ENCODE peak calls at places on chromosomes 4 and X, in ten cellular contexts. G is RPMI7951; J is natural killer cell treated with Interleukin-12 subunit alpha and Interleukin-12 subunit beta and Interleukin-15 and Interleukin-18, amount 100 ng/mL, for 72 hours; I is ureter; S is stromal cell of bone marrow; K is stimulated activated CD4-positive, alpha-beta T cell treated with anti-CD3 and anti-CD28 coated beads, Interleukin-4, amount 100 ng/mL, for 24 hours; D is T-helper 9 cell; Y is A549; P is left colon; W is AML-193. B is an unnamed sample.

GRCh38 chrX:45760187-45760742 is 559.6 kb upstream of the DIPK2B start:
- DNase-seq in J (no peak), W (no peak), I (no peak), D (no peak), G (no peak), Y (no peak), P (no peak), K (no peak), S (no peak), B (no peak)

GRCh38 chrX:1246816-1247215 is 21.8 kb upstream of the CSF2RA start:
- DNase-seq in K (peak), P (peak), G (peak), D (peak), J (peak), Y (peak), I (peak), S (peak), W (peak), B (peak)

GRCh38 chrX:3044671-3045070 is 3.4 kb downstream of the ARSF start:
- DNase-seq in S (no peak), D (no peak), I (no peak), J (no peak), W (no peak), Y (no peak), K (no peak), P (no peak), G (peak), B (no peak)

GRCh38 chr4:17111959-17112659 is 213.7 kb upstream of the LDB2 start:
- DNase-seq in I (no peak), W (no peak), J (no peak), G (peak), D (no peak), P (no peak), S (no peak), K (no peak), Y (no peak), B (no peak)

GRCh38 chr4:165992263-165992662 is 119.2 kb downstream of the TLL1 start:
- DNase-seq in J (no peak), D (no peak), S (no peak), I (no peak), K (no peak), P (no peak), G (no peak), Y (no peak), W (no peak), B (no peak)

GRCh38 chr4:183658362-183659028 is 490 bp downstream of the RWDD4 start:
- DNase-seq in P (peak), S (no peak), W (no peak), Y (no peak), J (no peak), K (peak), G (peak), D (peak), I (no peak), B (peak)

GRCh38 chr4:110787109-110787508 is 164.2 kb upstream of the PITX2 start:
- DNase-seq in S (no peak), K (no peak), J (no peak), Y (no peak), G (no peak), P (no peak), W (no peak), D (no peak), I (no peak), B (no peak)

GRCh38 chrX:103175944-103176753 is 38.8 kb upstream of the BEX4 start:
- DNase-seq in I (peak), D (peak), G (peak), Y (peak), W (peak), S (no peak), P (peak), J (no peak), K (peak), B (peak)

GRCh38 chrX:13149702-13150101 is 105.3 kb upstream of the FAM9C start:
- DNase-seq in W (no peak), Y (no peak), I (no peak), J (no peak), S (no peak), D (no peak), G (no peak), K (no peak), P (no peak), B (no peak)

GRCh38 chr4:69984030-69984443 is 11.7 kb upstream of the STATH start:
- DNase-seq in S (no peak), G (no peak), J (no peak), P (no peak), W (no peak), I (no peak), K (no peak), D (no peak), Y (no peak), B (no peak)

GRCh38 chr4:73885570-73886230 is 16.5 kb downstream of the CXCL1 start:
- DNase-seq in K (no peak), W (no peak), G (no peak), I (no peak), S (no peak), J (no peak), D (no peak), P (no peak), Y (no peak), B (no peak)

GRCh38 chr4:101678180-101678579 is 112.3 kb upstream of the BANK1 start:
- DNase-seq in S (no peak), K (no peak), J (no peak), I (no peak), W (no peak), P (no peak), G (peak), D (no peak), Y (no peak), B (no peak)

GRCh38 chr4:105122334-105122733 is 24.3 kb upstream of the TET2 start:
- DNase-seq in Y (no peak), D (no peak), K (no peak), J (no peak), G (peak), I (no peak), P (no peak), S (no peak), W (no peak), B (no peak)

GRCh38 chrX:56231706-56232105 is 450 bp upstream of the KLF8 start:
- DNase-seq in D (no peak), G (no peak), K (no peak), I (no peak), S (no peak), P (no peak), W (no peak), Y (no peak), J (no peak), B (no peak)

GRCh38 chr4:139858436-139859225 is 193.0 kb downstream of the MGST2 start:
- DNase-seq in I (no peak), S (no peak), Y (no peak), D (no peak), P (no peak), J (no peak), K (peak), W (no peak), G (peak), B (no peak)

GRCh38 chr4:156999175-156999517 is 27.5 kb upstream of the PDGFC start:
- DNase-seq in J (no peak), I (peak), K (no peak), D (no peak), S (peak), P (no peak), G (peak), W (no peak), Y (peak), B (no peak)

GRCh38 chr4:147787204-147787603 is 55.3 kb downstream of the ARHGAP10 start:
- DNase-seq in G (peak), P (no peak), S (peak), I (no peak), J (no peak), Y (no peak), K (no peak), W (no peak), D (no peak), B (no peak)

GRCh38 chr4:99301376-99302164 is 10.8 kb upstream of the ADH1A start:
- DNase-seq in I (no peak), G (no peak), Y (no peak), S (no peak), K (no peak), W (no peak), P (no peak), J (no peak), D (no peak), B (no peak)

GRCh38 chrX:153631931-153632611 is 14.9 kb upstream of the DUSP9 start:
- DNase-seq in D (no peak), K (no peak), Y (no peak), I (no peak), P (no peak), J (no peak), W (no peak), S (no peak), G (no peak), B (no peak)

GRCh38 chrX:23844502-23845138 is 61.6 kb downstream of the SAT1 start:
- DNase-seq in W (peak), Y (no peak), I (no peak), K (no peak), P (peak), S (no peak), J (no peak), G (peak), D (no peak), B (no peak)

GRCh38 chr4:37780444-37781133 is 45.9 kb upstream of the PGM2 start:
- DNase-seq in I (no peak), D (peak), G (peak), S (no peak), P (peak), K (peak), J (no peak), Y (no peak), W (peak), B (peak)

GRCh38 chr4:53777244-53777984 is 186.1 kb upstream of the LNX1 start:
- DNase-seq in D (no peak), K (no peak), Y (peak), J (no peak), P (no peak), G (peak), W (no peak), I (no peak), S (peak), B (no peak)

GRCh38 chrX:1442016-1442665 is 10.6 kb downstream of the ASMTL start:
- DNase-seq in Y (no peak), W (no peak), G (no peak), I (peak), P (no peak), D (no peak), S (no peak), J (no peak), K (peak), B (no peak)

GRCh38 chr4:56786955-56787354 is 34.5 kb downstream of the SPINK2 start:
- DNase-seq in I (no peak), Y (no peak), W (no peak), P (peak), G (peak), J (no peak), S (peak), K (no peak), D (no peak), B (peak)

GRCh38 chrX:48720580-48721240 is 24.2 kb downstream of the SUV39H1 start:
- DNase-seq in K (no peak), S (no peak), D (no peak), Y (no peak), G (no peak), J (no peak), P (no peak), I (no peak), W (no peak), B (no peak)

GRCh38 chr4:16516796-16517413 is 290.6 kb upstream of the TAPT1 start:
- DNase-seq in D (no peak), Y (no peak), P (no peak), W (no peak), K (no peak), G (peak), S (peak), J (no peak), I (peak), B (no peak)

GRCh38 chr4:3827616-3828492 is 61.7 kb downstream of the ADRA2C start:
- DNase-seq in K (no peak), P (peak), W (no peak), S (peak), I (peak), D (no peak), Y (peak), J (no peak), G (peak), B (peak)